ENCODE peak calls at places on chromosome 17, in six cellular contexts. N is Ammon's horn; V is effector CD4-positive, alpha-beta T cell; E is colonic mucosa; I is kidney glomerular epithelial cell; O is foreskin keratinocyte. J is an unnamed sample.

GRCh38 chr17:27746881-27747280 is 53.4 kb downstream of the NOS2 start:
- DNase-seq in V (no peak), I (no peak), O (no peak), E (peak), N (no peak), J (no peak)

GRCh38 chr17:7856081-7856791 is 1.1 kb downstream of the NAA38 start:
- DNase-seq in E (peak), I (peak), V (peak), O (peak), N (no peak), J (no peak)

GRCh38 chr17:19003966-19004600 is 481 bp downstream of the FAM83G start:
- DNase-seq in I (no peak), N (no peak), E (peak), V (peak), O (peak), J (peak)

GRCh38 chr17:3730881-3731429 is 7.3 kb downstream of the HASPIN start:
- DNase-seq in V (no peak), E (no peak), N (no peak), I (peak), O (no peak), J (no peak)

GRCh38 chr17:70405492-70406220 is 236.3 kb downstream of the KCNJ2 start:
- DNase-seq in N (peak), O (peak), V (no peak), I (peak), E (no peak), J (no peak)

GRCh38 chr17:70307430-70307829 is 138.1 kb downstream of the KCNJ2 start:
- DNase-seq in V (no peak), I (no peak), E (no peak), O (no peak), N (no peak), J (no peak)

GRCh38 chr17:59842901-59843652 is 49.7 kb downstream of the TUBD1 start:
- DNase-seq in O (peak), N (peak), E (peak), V (peak), I (peak), J (no peak)

GRCh38 chr17:76246080-76247066 is 6.1 kb upstream of the RNF157 start:
- DNase-seq in O (no peak), V (no peak), E (no peak), I (no peak), N (no peak), J (no peak)

GRCh38 chr17:45935710-45936509 is 41.6 kb downstream of the MAPT start:
- DNase-seq in V (no peak), E (no peak), N (no peak), I (no peak), O (no peak), J (no peak)

GRCh38 chr17:43669971-43670644 is 8.4 kb upstream of the MEOX1 start:
- DNase-seq in O (no peak), N (no peak), V (no peak), I (peak), E (peak), J (peak)

GRCh38 chr17:80924807-80925610 is 66.6 kb upstream of the CHMP6 start:
- DNase-seq in N (no peak), V (no peak), I (no peak), O (no peak), E (no peak), J (no peak)

GRCh38 chr17:80279895-80280294 is 19.2 kb downstream of the RNF213 start:
- DNase-seq in I (no peak), E (peak), O (no peak), N (peak), V (no peak), J (no peak)

GRCh38 chr17:81378941-81379511 is 16.2 kb upstream of the BAHCC1 start:
- DNase-seq in I (no peak), E (no peak), N (no peak), V (no peak), O (no peak), J (no peak)

GRCh38 chr17:73203135-73203787 is 10.4 kb downstream of the COG1 start:
- DNase-seq in E (peak), O (no peak), N (no peak), I (no peak), V (no peak), J (no peak)

GRCh38 chr17:49224997-49225337 is 5.6 kb downstream of the PHOSPHO1 start:
- DNase-seq in O (no peak), V (no peak), I (no peak), N (no peak), E (no peak), J (no peak)

GRCh38 chr17:28718317-28718672 is 627 bp upstream of the RAB34 start:
- DNase-seq in O (no peak), I (no peak), E (no peak), N (no peak), V (no peak), J (no peak)

GRCh38 chr17:28394717-28395116 is 11.3 kb downstream of the SLC46A1 start:
- DNase-seq in E (no peak), V (no peak), N (no peak), I (no peak), O (peak), J (no peak)

J was measured in NCI-H2081.